ENCODE peak calls at places on chromosomes 2 and 18, in six cellular contexts. S is fibroblast of lung, K is AG09319, Y is astrocyte, X is mucosa of gallbladder, U is endothelial cell of umbilical vein. F is an unnamed sample.

GRCh38 chr2:219243291-219243761 is 1.9 kb downstream of the GLB1L start:
- DNase-seq in S (no peak), K (no peak), Y (no peak), X (peak; percentile 57), U (peak; percentile 15), F (no peak)

GRCh38 chr18:38847326-38847725 is 1281.7 kb upstream of the CELF4 start:
- DNase-seq in S (no peak), K (no peak), Y (no peak), X (no peak), U (no peak), F (no peak)

GRCh38 chr2:15588329-15588919 is 3.2 kb upstream of the DDX1 start:
- DNase-seq in S (peak; percentile 49), K (no peak), Y (peak; percentile 33), X (peak; percentile 45), U (peak; percentile 68), F (peak; percentile 75)

GRCh38 chr18:79513381-79514081 is 117.8 kb downstream of the NFATC1 start:
- DNase-seq in S (no peak), K (no peak), Y (no peak), X (no peak), U (no peak), F (no peak)

GRCh38 chr2:127508621-127509034 is 17.7 kb downstream of the IWS1 start:
- DNase-seq in S (peak; percentile 99), K (peak; percentile 95), Y (peak; percentile 98), X (peak; percentile 40), U (peak; percentile 93), F (peak; percentile 48)

GRCh38 chr2:218021536-218022071 is 18.8 kb upstream of the TNS1 start:
- DNase-seq in S (no peak), K (no peak), Y (no peak), X (no peak), U (no peak), F (no peak)

GRCh38 chr2:133509777-133510176 is 58.5 kb downstream of the NCKAP5 start:
- DNase-seq in S (no peak), K (no peak), Y (no peak), X (no peak), U (no peak), F (no peak)

GRCh38 chr18:59898609-59899297 is 1.0 kb upstream of the PMAIP1 start:
- DNase-seq in S (peak; percentile 66), K (no peak), Y (peak; percentile 61), X (no peak), U (no peak), F (no peak)

GRCh38 chr2:16148632-16149348 is 208.4 kb downstream of the MYCN start:
- DNase-seq in S (no peak), K (no peak), Y (no peak), X (peak; percentile 4), U (no peak), F (no peak)

GRCh38 chr2:49255325-49256023 is 101.2 kb upstream of the FSHR start:
- DNase-seq in S (no peak), K (no peak), Y (no peak), X (no peak), U (peak; percentile 6), F (no peak)

GRCh38 chr2:24928036-24928435 is 8.0 kb upstream of the ADCY3 start:
- DNase-seq in S (no peak), K (no peak), Y (no peak), X (no peak), U (no peak), F (no peak)

GRCh38 chr18:10078053-10078452 is 164.2 kb downstream of the VAPA start:
- DNase-seq in S (no peak), K (no peak), Y (no peak), X (peak; percentile 77), U (no peak), F (no peak)

GRCh38 chr18:58135806-58136331 is 91.8 kb downstream of the NEDD4L start:
- DNase-seq in S (peak; percentile 54), K (no peak), Y (peak; percentile 38), X (peak; percentile 63), U (peak; percentile 69), F (peak; percentile 80)

GRCh38 chr2:18495058-18495457 is 65.4 kb downstream of the RDH14 start:
- DNase-seq in S (no peak), K (no peak), Y (no peak), X (no peak), U (no peak), F (no peak)

GRCh38 chr18:69680128-69680527 is 267.5 kb downstream of the CD226 start:
- DNase-seq in S (no peak), K (no peak), Y (no peak), X (no peak), U (peak; percentile 16), F (no peak)

GRCh38 chr2:120346034-120346666 is at the start of gene INHBB:
- DNase-seq in S (peak; percentile 16), K (no peak), Y (no peak), X (no peak), U (no peak), F (no peak)

GRCh38 chr2:218267259-218267658 is 2.7 kb downstream of the AAMP start:
- DNase-seq in S (no peak), K (no peak), Y (no peak), X (no peak), U (no peak), F (no peak)

GRCh38 chr2:7437716-7438648 is 520.8 kb downstream of the RNF144A start:
- DNase-seq in S (no peak), K (no peak), Y (no peak), X (no peak), U (no peak), F (no peak)

F was measured in Calu3.